ENCODE peak calls at places on chromosomes 13 and 19, in eight cellular contexts. L is adrenal gland; K is heart left ventricle; P is K562; Q is effector memory CD4-positive, alpha-beta T cell; X is HCT116; W is AG04450; Y is CD8-positive, alpha-beta T cell. A is an unnamed sample.

GRCh38 chr13:30376426-30377311 is 45.6 kb upstream of the UBE2L5 start:
- DNase-seq in X (no peak), K (no peak), W (no peak), Y (peak), P (no peak), L (no peak), Q (peak), A (peak)

GRCh38 chr13:101728021-101728420 is 275.5 kb downstream of the ITGBL1 start:
- DNase-seq in W (no peak), Y (no peak), Q (no peak), K (no peak), P (no peak), X (no peak), L (no peak), A (no peak)

GRCh38 chr13:33052446-33052845 is 36.2 kb downstream of the KL start:
- DNase-seq in X (no peak), Y (no peak), K (no peak), W (peak), Q (no peak), P (no peak), L (no peak), A (no peak)

GRCh38 chr13:20160346-20161274 is at the start of gene GJA3:
- DNase-seq in P (peak), K (peak), L (no peak), X (no peak), W (no peak), Y (peak), Q (peak), A (peak)

GRCh38 chr13:101736551-101736950 is 284.1 kb downstream of the ITGBL1 start:
- DNase-seq in Q (no peak), Y (no peak), X (no peak), L (no peak), K (no peak), W (no peak), P (no peak), A (no peak)

GRCh38 chr13:39749528-39749927 is 94.1 kb downstream of the COG6 start:
- DNase-seq in L (no peak), X (no peak), W (no peak), Y (no peak), K (no peak), Q (no peak), P (no peak), A (no peak)

GRCh38 chr13:67223742-67224141 is 6.4 kb downstream of the PCDH9 start:
- DNase-seq in L (no peak), Y (no peak), P (no peak), W (no peak), X (no peak), Q (no peak), K (no peak), A (no peak)

GRCh38 chr13:37446503-37446902 is 152.1 kb downstream of the POSTN start:
- DNase-seq in L (no peak), Y (no peak), W (peak), X (no peak), Q (no peak), P (no peak), K (no peak), A (no peak)

GRCh38 chr13:112873851-112874750 is 94.9 kb upstream of the MCF2L start:
- DNase-seq in W (peak), Y (no peak), K (peak), P (peak), L (peak), Q (no peak), X (peak), A (peak)

GRCh38 chr19:873084-874019 is 13.9 kb downstream of the CFD start:
- DNase-seq in X (peak), P (peak), K (no peak), W (no peak), Y (peak), Q (peak), L (no peak), A (peak)

GRCh38 chr13:32726374-32727037 is 140.3 kb downstream of the PDS5B start:
- DNase-seq in P (no peak), X (no peak), W (no peak), L (no peak), Y (no peak), K (no peak), Q (no peak), A (no peak)

GRCh38 chr19:1470864-1471513 is 8.0 kb downstream of the C19orf25 start:
- DNase-seq in X (no peak), P (no peak), Y (no peak), L (no peak), Q (no peak), K (no peak), W (no peak), A (no peak)

GRCh38 chr13:73057284-73058025 is 1.4 kb upstream of the KLF5 start:
- DNase-seq in P (no peak), K (no peak), X (no peak), W (no peak), Y (no peak), L (no peak), Q (no peak), A (no peak)
- H3K27ac ChIP-seq in P (no peak), K (no peak), X (peak), W (no peak), Y (no peak), L (no peak), Q (no peak), A (no peak)

GRCh38 chr13:71252191-71252704 is 614.8 kb downstream of the DACH1 start:
- DNase-seq in Y (no peak), W (no peak), P (no peak), L (no peak), K (no peak), X (no peak), Q (no peak), A (no peak)
- H3K27ac ChIP-seq in Y (no peak), W (no peak), P (no peak), L (no peak), K (no peak), X (no peak), Q (no peak), A (no peak)

GRCh38 chr13:80040219-80040976 is 300.5 kb downstream of the SPRY2 start:
- DNase-seq in K (no peak), X (peak), W (peak), P (no peak), Q (no peak), Y (no peak), L (no peak), A (no peak)
- H3K27ac ChIP-seq in K (no peak), X (no peak), W (no peak), P (no peak), Q (no peak), Y (no peak), L (no peak), A (no peak)

DNA sequence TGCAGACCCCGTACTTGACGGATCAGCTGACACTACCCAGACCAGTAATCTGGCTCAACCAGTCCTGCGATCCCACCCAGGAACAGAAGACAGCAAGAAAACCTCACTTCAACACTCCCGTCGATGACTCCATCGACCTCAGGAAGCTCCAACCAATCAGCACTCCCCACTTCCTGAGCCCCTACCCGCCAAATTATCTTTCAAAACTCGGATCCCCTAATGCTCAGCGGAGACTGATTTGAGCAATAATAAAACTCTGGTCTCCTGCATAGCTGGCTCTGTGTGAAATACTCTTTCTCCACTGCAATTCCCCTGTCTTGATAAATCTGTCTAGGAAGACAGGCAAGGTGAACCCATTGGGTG is 1.2 kb downstream of the LSM4 start:
- DNase-seq in X (no peak), L (no peak), Q (no peak), Y (no peak), P (peak), W (no peak), K (no peak), A (peak)
- H3K27ac ChIP-seq in X (peak), L (peak), Q (peak), Y (peak), P (peak), W (no peak), K (no peak), A (peak)

GRCh38 chr13:63421113-63421512 is 2005.5 kb upstream of the PCDH20 start:
- DNase-seq in X (no peak), P (no peak), L (no peak), Y (no peak), K (no peak), W (no peak), Q (no peak), A (no peak)

GRCh38 chr13:63427170-63427569 is 2011.5 kb upstream of the PCDH20 start:
- DNase-seq in K (no peak), P (no peak), Y (no peak), W (no peak), L (no peak), X (no peak), Q (no peak), A (no peak)

GRCh38 chr13:63420685-63421084 is 2005.0 kb upstream of the PCDH20 start:
- DNase-seq in Q (no peak), K (no peak), L (no peak), P (no peak), Y (no peak), W (no peak), X (no peak), A (no peak)

DNA sequence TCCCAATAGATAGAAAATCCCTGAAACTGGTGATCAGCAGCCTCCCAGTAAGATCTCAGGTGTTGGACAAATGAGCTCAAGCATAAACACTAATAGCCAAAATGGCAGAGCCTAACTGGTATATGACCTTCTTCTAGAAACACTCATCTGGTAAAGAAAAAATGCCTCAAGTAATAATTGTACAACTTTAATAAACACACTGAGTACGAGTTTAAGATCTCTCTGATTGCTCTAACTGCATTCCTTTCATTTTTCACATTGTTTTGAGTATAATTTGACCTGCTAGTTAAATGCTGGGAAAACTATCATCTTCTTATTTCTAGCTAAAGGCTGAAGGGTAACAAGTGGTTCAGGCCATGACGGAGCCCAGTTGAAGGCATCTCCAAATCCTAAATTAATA is 2009.5 kb upstream of the PCDH20 start:
- DNase-seq in K (no peak), W (no peak), X (no peak), P (no peak), Q (no peak), Y (no peak), L (no peak), A (no peak)
- H3K27ac ChIP-seq in K (no peak), W (no peak), X (no peak), P (no peak), Q (no peak), Y (no peak), L (no peak), A (no peak)

GRCh38 chr13:98988782-98989181 is 10.9 kb upstream of the DOCK9 start:
- DNase-seq in Q (no peak), K (no peak), Y (no peak), P (no peak), L (no peak), W (no peak), X (no peak), A (no peak)
- H3K27ac ChIP-seq in Q (no peak), K (no peak), Y (no peak), P (no peak), L (no peak), W (no peak), X (no peak), A (no peak)

DNA sequence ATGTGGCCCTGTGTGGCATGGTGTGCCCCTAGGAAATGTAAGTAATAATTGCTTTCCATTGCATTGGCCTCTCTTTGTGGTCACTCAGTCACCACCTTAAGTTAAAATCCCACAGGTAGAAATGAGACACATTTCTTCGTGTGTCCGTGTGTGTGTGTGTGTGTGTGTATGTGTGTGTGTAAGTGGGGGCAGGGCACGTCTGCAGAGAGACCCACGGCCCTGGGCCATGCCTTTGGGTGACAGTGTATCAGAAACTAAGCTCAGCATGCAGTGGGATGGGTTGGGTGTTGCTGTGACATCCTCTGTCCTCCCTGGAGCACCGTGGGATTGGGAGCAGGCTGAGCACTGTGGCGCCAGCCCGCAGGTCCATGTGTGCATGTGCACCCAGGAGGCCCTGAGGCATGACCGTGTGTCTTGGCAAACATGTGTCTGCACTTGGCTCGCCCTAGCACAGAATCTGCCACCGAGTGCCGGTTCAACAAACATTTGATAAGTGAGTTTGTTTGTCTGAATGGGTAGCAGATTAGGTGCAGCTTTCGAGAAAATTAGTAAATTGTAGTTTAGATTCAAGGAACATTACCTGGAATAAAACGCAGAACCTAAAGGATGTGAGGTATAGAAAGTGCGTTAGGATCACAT is 91.8 kb downstream of the WTIP start:
- DNase-seq in Q (no peak), P (no peak), K (no peak), X (no peak), W (no peak), Y (no peak), L (no peak), A (no peak)
- H3K27ac ChIP-seq in Q (no peak), P (no peak), K (no peak), X (no peak), W (no peak), Y (no peak), L (no peak), A (no peak)

GRCh38 chr19:44452367-44452766 is 4.1 kb upstream of the ZNF229 start:
- DNase-seq in L (no peak), Q (no peak), Y (no peak), X (no peak), P (no peak), W (no peak), K (no peak), A (no peak)

GRCh38 chr19:44451687-44452086 is 3.4 kb upstream of the ZNF229 start:
- DNase-seq in X (no peak), K (no peak), Q (no peak), W (no peak), L (no peak), P (no peak), Y (no peak), A (no peak)

GRCh38 chr19:44447864-44448674 is at the start of gene ZNF229:
- DNase-seq in K (peak), P (peak), W (peak), Y (peak), X (no peak), Q (peak), L (peak), A (peak)
- H3K27ac ChIP-seq in K (no peak), P (peak), W (peak), Y (no peak), X (no peak), Q (no peak), L (no peak), A (no peak)

GRCh38 chr19:14111486-14111885 is 6.1 kb downstream of the PRKACA start:
- DNase-seq in L (no peak), Y (no peak), W (no peak), P (no peak), Q (no peak), X (no peak), K (no peak), A (no peak)
- H3K27ac ChIP-seq in L (no peak), Y (no peak), W (no peak), P (no peak), Q (no peak), X (no peak), K (no peak), A (no peak)

GRCh38 chr19:41548047-41548446 is 27.9 kb upstream of the CEACAM21 start:
- DNase-seq in L (no peak), P (no peak), Q (no peak), X (no peak), K (no peak), Y (no peak), W (no peak), A (no peak)
- H3K27ac ChIP-seq in L (no peak), P (no peak), Q (peak), X (no peak), K (no peak), Y (no peak), W (no peak), A (peak)

A was measured in naive thymus-derived CD4-positive, alpha-beta T cell.